ENCODE peak calls at places on chromosome 20, in four cellular contexts. G is heart right ventricle, J is pancreas, U is heart left ventricle. M is an unnamed sample.

GRCh38 chr20:62914970-62915457 is 11.3 kb downstream of the DIDO1 start:
- DNase-seq in G (peak; percentile 58), J (no peak), U (no peak), M (no peak)

GRCh38 chr20:2693286-2693995 is 861 bp downstream of the EBF4 start:
- DNase-seq in G (peak; percentile 12), J (peak; percentile 74), U (no peak), M (peak; percentile 81)

GRCh38 chr20:20130399-20130798 is 78.1 kb downstream of the CFAP61 start:
- DNase-seq in G (no peak), J (no peak), U (no peak), M (no peak)

GRCh38 chr20:61848851-61849250 is 216.8 kb downstream of the TAF4 start:
- DNase-seq in G (no peak), J (no peak), U (no peak), M (no peak)

GRCh38 chr20:63682384-63683139 is 13.9 kb upstream of the TNFRSF6B start:
- DNase-seq in G (peak; percentile 80), J (no peak), U (peak; percentile 82), M (peak; percentile 90)

GRCh38 chr20:25549866-25550477 is 35.4 kb downstream of the NINL start:
- DNase-seq in G (no peak), J (no peak), U (no peak), M (no peak)

GRCh38 chr20:871436-871835 is 37.9 kb downstream of the FAM110A start:
- DNase-seq in G (no peak), J (no peak), U (no peak), M (no peak)

GRCh38 chr20:21518292-21518991 is 4.6 kb upstream of the NKX2-2 start:
- DNase-seq in G (no peak), J (no peak), U (no peak), M (no peak)

GRCh38 chr20:63465380-63466249 is 6.8 kb downstream of the KCNQ2 start:
- DNase-seq in G (no peak), J (no peak), U (no peak), M (no peak)

GRCh38 chr20:24314053-24314452 is 155.4 kb upstream of the SYNDIG1 start:
- DNase-seq in G (no peak), J (no peak), U (no peak), M (no peak)

GRCh38 chr20:23658989-23659609 is 21.3 kb upstream of the CST3 start:
- DNase-seq in G (no peak), J (no peak), U (no peak), M (no peak)

GRCh38 chr20:6611911-6612614 is 155.4 kb upstream of the BMP2 start:
- DNase-seq in G (no peak), J (no peak), U (no peak), M (no peak)

GRCh38 chr20:14470231-14470894 is 133.0 kb upstream of the FLRT3 start:
- DNase-seq in G (no peak), J (peak; percentile 56), U (no peak), M (no peak)

GRCh38 chr20:24693466-24694156 is 224.2 kb downstream of the SYNDIG1 start:
- DNase-seq in G (peak; percentile 1), J (no peak), U (peak; percentile 18), M (no peak)

GRCh38 chr20:34920055-34920454 is 35.6 kb downstream of the GSS start:
- DNase-seq in G (no peak), J (no peak), U (no peak), M (no peak)

GRCh38 chr20:64224344-64225165 is 31.0 kb upstream of the PCMTD2 start:
- DNase-seq in G (peak; percentile 29), J (no peak), U (no peak), M (peak; percentile 53)

GRCh38 chr20:23350855-23351838 is 556 bp downstream of the NXT1 start:
- DNase-seq in G (peak; percentile 43), J (no peak), U (no peak), M (peak; percentile 55)

GRCh38 chr20:8722277-8722928 is 346.5 kb upstream of the PLCB4 start:
- DNase-seq in G (peak; percentile 43), J (no peak), U (no peak), M (no peak)

GRCh38 chr20:10806539-10806938 is 132.7 kb upstream of the JAG1 start:
- DNase-seq in G (peak; percentile 31), J (no peak), U (no peak), M (no peak)

GRCh38 chr20:44976698-44977097 is 10.4 kb downstream of the STK4 start:
- DNase-seq in G (no peak), J (no peak), U (no peak), M (no peak)

GRCh38 chr20:44981736-44982406 is 15.6 kb downstream of the STK4 start:
- DNase-seq in G (no peak), J (no peak), U (no peak), M (no peak)

GRCh38 chr20:44983095-44983674 is 16.9 kb downstream of the STK4 start:
- DNase-seq in G (no peak), J (no peak), U (no peak), M (no peak)

GRCh38 chr20:44979090-44979621 is 12.8 kb downstream of the STK4 start:
- DNase-seq in G (no peak), J (no peak), U (no peak), M (no peak)
- H3K4me3 ChIP-seq in G (no peak overlapping the region), J (no peak overlapping the region), U (no peak overlapping the region), M (no peak overlapping the region)

GRCh38 chr20:37333130-37333847 is 12.7 kb upstream of the SRC start:
- DNase-seq in G (no peak), J (no peak), U (no peak), M (no peak)

GRCh38 chr20:37329481-37330165 is 16.3 kb upstream of the SRC start:
- DNase-seq in G (no peak), J (no peak), U (no peak), M (no peak)

GRCh38 chr20:37330316-37330715 is 15.6 kb upstream of the SRC start:
- DNase-seq in G (no peak), J (no peak), U (no peak), M (no peak)

GRCh38 chr20:37333848-37334318 is 12.1 kb upstream of the SRC start:
- DNase-seq in G (no peak), J (no peak), U (no peak), M (peak; percentile 58)

DNA sequence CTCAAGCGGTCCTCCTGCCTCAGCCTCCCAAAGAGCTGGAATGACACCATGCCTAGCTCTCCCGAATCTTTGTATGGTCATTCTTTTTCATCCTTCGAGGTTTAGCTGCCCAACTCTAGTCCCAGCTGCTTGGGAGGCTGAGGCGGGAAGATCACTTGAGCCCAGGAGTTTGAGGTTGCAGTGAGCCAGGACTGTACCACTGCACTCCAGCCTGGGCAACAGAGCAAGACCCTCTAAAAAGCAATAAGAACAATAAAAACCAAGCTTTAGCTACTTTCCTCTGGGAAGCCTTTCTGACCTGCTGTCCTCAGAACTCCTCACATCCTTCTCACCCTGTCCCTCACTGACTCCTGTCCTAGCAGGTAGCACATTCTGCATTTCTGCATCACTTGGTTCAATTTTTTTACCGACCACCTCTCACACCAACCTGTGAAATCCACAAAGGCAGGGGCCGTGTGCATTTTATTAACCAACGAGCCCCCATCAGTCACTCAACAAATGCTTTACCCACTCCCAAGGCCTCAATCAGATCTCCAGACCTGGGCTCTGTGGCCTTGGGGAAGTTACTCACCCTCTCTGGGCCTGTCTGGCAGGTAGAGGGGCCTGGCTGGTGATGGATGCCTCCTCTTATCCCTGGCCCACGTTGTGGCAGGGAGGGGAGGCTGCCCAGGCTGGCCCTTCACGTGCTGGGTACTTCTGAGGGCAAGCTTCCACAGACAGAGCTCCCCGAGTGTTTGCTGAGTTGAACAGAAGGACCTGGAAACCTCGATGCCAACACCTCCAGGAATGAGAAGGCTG is 14.7 kb upstream of the SRC start:
- DNase-seq in G (no peak), J (no peak), U (no peak), M (no peak)
- H3K4me1 ChIP-seq in G (peaks cover 21% of the 10 kb centered on the region), J (no peaks in the 10 kb centered on the region), U (peaks cover 15% of the 10 kb centered on the region), M (peaks cover 5% of the 10 kb centered on the region)

DNA sequence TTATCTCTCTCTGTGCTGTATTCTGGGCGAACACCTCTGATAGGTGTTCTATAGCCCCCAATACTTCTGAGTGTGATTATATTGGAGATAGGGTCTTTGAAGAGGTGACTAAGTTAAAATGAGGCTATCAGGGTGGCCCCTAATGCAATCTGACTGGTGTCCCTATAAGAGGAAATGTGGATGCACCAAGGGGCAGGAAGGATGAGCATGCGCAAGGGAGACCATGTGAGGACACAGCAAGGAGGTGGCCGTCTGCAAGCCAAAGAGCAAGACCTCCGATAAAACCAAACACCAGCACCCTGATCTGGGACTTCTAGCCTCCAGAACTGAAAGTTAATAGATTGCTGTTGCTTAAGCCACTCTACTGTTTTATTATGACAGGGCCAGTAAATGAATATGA is 69.2 kb downstream of the CHMP4B start:
- DNase-seq in G (no peak), J (no peak), U (no peak), M (no peak)
- H3K27ac ChIP-seq in G (no peak overlapping the region), J (no peak overlapping the region), U (no peak overlapping the region), M (no peak overlapping the region)

GRCh38 chr20:57262244-57263126 is 4.0 kb downstream of the BMP7 start:
- DNase-seq in G (no peak), J (no peak), U (no peak), M (no peak)
- H3K4me3 ChIP-seq in G (no peak overlapping the region), J (no peak overlapping the region), U (no peak overlapping the region), M (no peak overlapping the region)

DNA sequence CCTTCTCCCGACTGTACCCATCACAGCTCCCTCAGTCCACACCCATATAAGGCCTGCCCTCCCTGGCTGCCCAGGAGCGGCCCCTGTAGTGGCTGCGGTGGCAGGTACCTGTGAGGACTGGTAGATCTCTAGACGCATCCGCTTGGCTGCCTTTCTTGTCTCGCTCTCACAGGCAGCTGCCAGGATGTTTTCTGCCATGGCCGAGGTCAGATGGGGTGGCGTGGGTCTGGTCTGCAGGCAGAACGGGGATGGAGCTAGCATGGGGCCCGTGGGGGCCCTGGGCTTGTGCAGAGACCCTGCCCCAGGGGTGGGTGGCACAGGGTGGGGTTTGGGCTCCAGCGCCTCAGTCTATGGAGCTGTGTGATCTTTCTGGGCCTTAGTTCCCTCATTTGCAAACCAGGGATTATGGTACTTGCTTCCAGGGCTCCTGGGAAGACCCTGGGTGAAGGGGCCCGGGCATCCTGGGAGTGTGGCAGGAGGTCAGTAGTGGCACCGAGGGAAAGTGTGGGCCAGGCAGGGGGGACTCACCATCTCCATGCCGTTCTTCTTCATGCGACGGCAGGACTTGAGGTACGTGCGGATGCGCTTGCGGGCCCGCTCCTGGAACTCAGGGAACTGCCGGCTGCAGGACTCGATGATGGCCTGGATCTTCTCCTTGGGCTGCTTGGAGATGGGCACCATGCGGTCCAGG is 94.8 kb downstream of the ASXL1 start:
- DNase-seq in G (no peak), J (peak; percentile 53), U (peak; percentile 45), M (no peak)
- H3K4me1 ChIP-seq in G (peaks cover 55% of the 10 kb centered on the region), J (peaks cover 43% of the 10 kb centered on the region), U (peaks cover 51% of the 10 kb centered on the region), M (peaks cover 7% of the 10 kb centered on the region)

DNA sequence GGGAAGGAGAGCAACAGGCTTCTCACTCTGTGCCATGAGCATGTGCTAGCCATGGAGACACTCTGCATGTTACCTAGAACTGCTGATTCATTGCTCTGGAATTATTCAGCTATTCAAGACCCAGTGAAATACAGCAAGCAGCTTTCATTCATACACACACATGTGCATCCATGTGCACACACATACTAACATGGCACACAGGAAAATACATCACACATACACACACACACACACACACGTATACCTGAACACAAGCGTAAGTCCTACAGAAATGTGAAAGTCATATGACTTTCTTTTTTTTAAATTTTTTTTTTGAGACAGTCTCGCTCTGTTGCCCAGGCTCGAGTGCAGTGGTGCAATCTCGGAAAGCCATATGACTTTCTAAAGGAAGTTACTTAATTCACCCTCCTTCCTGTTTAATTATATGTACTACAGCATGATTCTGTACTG is 108.2 kb upstream of the NFATC2 start:
- DNase-seq in G (no peak), J (no peak), U (no peak), M (no peak)
- H3K27ac ChIP-seq in G (no peak overlapping the region), J (no peak overlapping the region), U (peak overlapping the region; percentile 61), M (no peak overlapping the region)